ENCODE peak calls at places on chromosomes 12 and 14, in five cellular contexts. X is transverse colon, B is dorsolateral prefrontal cortex, A is AG04450, L is mesendoderm. V is an unnamed sample.
A peak's percentile ranks its signal among the peaks of the same experiment; 100 is the strongest.

GRCh38 chr14:56244138-56244789 is 126.1 kb downstream of the PELI2 start:
- DNase-seq in L (no peak), X (no peak), B (no peak), A (peak; percentile 75), V (no peak)

GRCh38 chr12:42180990-42181611 is 36.4 kb upstream of the GXYLT1 start:
- DNase-seq in X (no peak), A (no peak), B (no peak), L (no peak), V (no peak)

GRCh38 chr12:57096099-57096572 is 7.2 kb downstream of the NAB2 start:
- DNase-seq in L (no peak), A (no peak), X (no peak), B (no peak), V (no peak)

GRCh38 chr14:51546603-51547258 is 105.0 kb upstream of the FRMD6 start:
- DNase-seq in X (no peak), B (no peak), L (no peak), A (no peak), V (no peak)

GRCh38 chr12:1529228-1529861 is 65.0 kb downstream of the FBXL14 start:
- DNase-seq in L (no peak), X (no peak), B (no peak), A (no peak), V (no peak)

GRCh38 chr14:91609183-91609582 is 99.1 kb upstream of the PPP4R3A start:
- DNase-seq in X (no peak), L (no peak), B (no peak), A (no peak), V (no peak)

GRCh38 chr14:63533474-63533873 is 9.7 kb downstream of the PPP2R5E start:
- DNase-seq in B (no peak), L (no peak), X (no peak), A (no peak), V (no peak)

GRCh38 chr12:104381721-104382480 is 74.8 kb upstream of the CHST11 start:
- DNase-seq in L (peak; percentile 93), B (peak; percentile 72), A (peak; percentile 51), X (peak; percentile 82), V (peak; percentile 85)

GRCh38 chr12:120988234-120988633 is 9.9 kb downstream of the HNF1A start:
- DNase-seq in X (no peak), L (no peak), B (no peak), A (no peak), V (no peak)

GRCh38 chr14:37924622-37925021 is 283.1 kb upstream of the SSTR1 start:
- DNase-seq in L (no peak), X (no peak), A (no peak), B (no peak), V (no peak)

GRCh38 chr12:27456618-27457017 is 10.1 kb downstream of the SMCO2 start:
- DNase-seq in A (no peak), B (no peak), L (no peak), X (no peak), V (no peak)

DNA sequence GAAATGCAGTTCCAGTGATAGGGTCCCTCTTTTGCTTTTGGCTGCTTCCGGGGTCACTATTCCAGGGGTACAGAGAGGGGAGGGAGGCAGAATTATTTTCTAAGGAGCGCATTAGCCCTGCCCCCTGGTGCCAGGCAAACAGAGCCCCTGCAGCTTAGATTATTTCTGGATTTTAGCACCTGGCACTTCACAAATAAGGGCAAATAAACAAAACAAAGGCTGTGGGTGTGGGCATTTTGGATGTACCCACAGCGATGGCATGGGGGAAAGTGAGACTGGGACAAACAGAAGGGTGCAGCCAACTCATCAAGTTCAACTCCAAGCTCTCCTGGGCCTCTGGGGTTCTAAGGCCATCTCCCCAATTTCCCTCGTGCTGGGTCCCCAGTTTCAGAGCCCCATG is 20.3 kb downstream of the ASB2 start:
- DNase-seq in X (no peak), B (no peak), L (no peak), A (no peak), V (no peak)
- H3K27ac ChIP-seq in X (peak overlapping the region; percentile 70), B (no peak overlapping the region), L (no peak overlapping the region), A (no peak overlapping the region), V (peak overlapping the region; percentile 68)

GRCh38 chr12:47744778-47745436 is 13.8 kb downstream of the RAPGEF3 start:
- DNase-seq in B (no peak), L (no peak), A (no peak), X (no peak), V (no peak)
- H3K27me3 ChIP-seq in B (no peaks in the 10 kb centered on the region), L (no peaks in the 10 kb centered on the region), A (peaks cover 36% of the 10 kb centered on the region), X (no peaks in the 10 kb centered on the region), V (peaks cover 2% of the 10 kb centered on the region)

GRCh38 chr12:5944053-5944452 is 1.0 kb downstream of the ANO2 start:
- DNase-seq in A (no peak), B (no peak), L (no peak), X (no peak), V (no peak)
- H3K4me3 ChIP-seq in A (no peak overlapping the region), B (no peak overlapping the region), L (no peak overlapping the region), X (no peak overlapping the region), V (no peak overlapping the region)

DNA sequence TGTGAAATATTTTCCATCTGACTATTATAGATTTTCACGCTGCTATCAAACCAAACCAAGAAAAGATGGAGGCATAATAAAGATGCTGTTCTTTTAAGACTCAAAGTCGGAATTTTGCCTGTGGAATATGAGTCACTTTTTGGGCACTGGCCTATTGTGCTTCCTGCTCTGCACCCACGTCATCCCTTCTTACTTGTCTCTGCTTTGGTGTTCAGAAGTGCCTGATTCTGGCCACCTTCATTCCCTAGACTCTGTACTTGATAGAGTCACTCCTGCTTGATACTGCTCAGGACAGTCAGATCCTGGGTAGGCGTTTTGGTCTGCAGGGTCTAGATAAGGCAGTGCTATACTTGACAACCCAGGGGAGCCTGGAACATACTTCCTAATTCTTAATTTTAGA is 1.9 kb downstream of the LRRK2 start:
- DNase-seq in B (no peak), L (no peak), A (no peak), X (peak; percentile 25), V (no peak)
- H3K27ac ChIP-seq in B (peak overlapping the region; percentile 98), L (no peak overlapping the region), A (no peak overlapping the region), X (peak overlapping the region; percentile 95), V (no peak overlapping the region)

DNA sequence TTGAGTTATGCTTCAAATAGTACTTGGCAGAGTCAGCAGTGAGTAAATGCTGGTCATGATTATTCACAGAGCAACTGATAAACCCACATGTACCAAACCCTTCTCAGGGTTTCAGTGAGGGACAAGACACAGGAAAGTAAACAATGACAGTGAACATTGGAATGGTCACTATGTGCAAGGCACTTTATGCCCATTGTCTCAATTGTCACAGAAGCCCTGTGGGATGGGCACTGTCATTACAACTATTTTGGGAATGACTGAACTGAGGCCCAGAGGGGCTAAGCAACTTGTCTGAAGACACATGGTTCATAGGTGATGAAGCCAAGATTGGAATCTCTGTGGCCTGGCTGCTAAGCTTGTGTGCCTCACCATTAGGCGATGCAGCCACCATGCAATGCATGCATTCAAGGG is 238.5 kb downstream of the RBM19 start:
- DNase-seq in L (peak; percentile 93), X (no peak), B (no peak), A (no peak), V (no peak)
- H3K27me3 ChIP-seq in L (no peaks in the 10 kb centered on the region), X (peaks cover 27% of the 10 kb centered on the region), B (no peaks in the 10 kb centered on the region), A (no peaks in the 10 kb centered on the region), V (no peaks in the 10 kb centered on the region)

GRCh38 chr14:94293578-94293924 is 483 bp upstream of the SERPINA10 start:
- DNase-seq in B (no peak), X (no peak), A (no peak), L (no peak), V (no peak)

GRCh38 chr14:94291159-94291905 is 1.7 kb downstream of the SERPINA10 start:
- DNase-seq in A (no peak), X (no peak), L (no peak), B (no peak), V (no peak)

GRCh38 chr14:94291906-94292525 is 1.1 kb downstream of the SERPINA10 start:
- DNase-seq in X (no peak), L (no peak), B (no peak), A (no peak), V (no peak)

GRCh38 chr14:94292872-94293577 is at the start of gene SERPINA10:
- DNase-seq in B (no peak), L (no peak), X (no peak), A (no peak), V (no peak)

GRCh38 chr14:94292526-94292871 is 569 bp downstream of the SERPINA10 start:
- DNase-seq in A (no peak), L (no peak), X (no peak), B (no peak), V (no peak)
- H3K4me3 ChIP-seq in A (no peak overlapping the region), L (no peak overlapping the region), X (no peak overlapping the region), B (no peak overlapping the region), V (no peak overlapping the region)

DNA sequence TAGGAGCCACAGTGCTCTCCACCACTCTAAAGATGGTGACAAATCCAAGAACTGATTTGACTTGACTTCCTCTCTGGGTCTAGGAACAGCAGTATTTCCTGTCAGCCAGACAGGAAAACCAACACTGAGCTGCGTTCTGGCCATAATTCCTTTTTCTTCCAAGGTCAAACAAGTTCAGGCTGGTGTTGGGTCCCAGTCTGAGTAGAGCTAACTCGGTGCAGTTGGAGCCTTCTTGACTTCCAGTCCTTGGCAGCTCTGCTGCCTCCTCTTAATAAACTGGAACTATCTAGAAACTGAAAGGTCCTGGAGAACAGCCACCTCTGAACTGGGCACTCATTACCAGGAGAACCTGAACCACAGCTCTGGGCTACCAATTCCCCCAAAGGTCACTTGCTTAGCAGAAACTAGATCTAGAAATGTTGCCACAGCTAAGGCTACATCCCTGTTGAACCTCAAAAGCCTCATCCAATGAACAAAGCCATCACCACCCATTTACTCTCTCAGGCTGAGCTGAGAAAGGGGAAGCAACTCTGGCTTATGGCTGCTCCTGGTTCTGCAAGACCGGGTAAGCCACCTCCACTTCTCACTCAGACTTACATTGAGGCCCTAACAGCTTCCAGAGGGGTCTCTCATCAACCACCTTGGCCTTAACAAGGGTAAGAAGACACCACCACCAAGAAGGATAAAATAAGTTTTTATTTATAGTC is 27.7 kb downstream of the MAX start:
- DNase-seq in L (no peak), A (no peak), B (no peak), X (no peak), V (no peak)
- H3K27ac ChIP-seq in L (no peak overlapping the region), A (no peak overlapping the region), B (no peak overlapping the region), X (peak overlapping the region; percentile 75), V (no peak overlapping the region)

DNA sequence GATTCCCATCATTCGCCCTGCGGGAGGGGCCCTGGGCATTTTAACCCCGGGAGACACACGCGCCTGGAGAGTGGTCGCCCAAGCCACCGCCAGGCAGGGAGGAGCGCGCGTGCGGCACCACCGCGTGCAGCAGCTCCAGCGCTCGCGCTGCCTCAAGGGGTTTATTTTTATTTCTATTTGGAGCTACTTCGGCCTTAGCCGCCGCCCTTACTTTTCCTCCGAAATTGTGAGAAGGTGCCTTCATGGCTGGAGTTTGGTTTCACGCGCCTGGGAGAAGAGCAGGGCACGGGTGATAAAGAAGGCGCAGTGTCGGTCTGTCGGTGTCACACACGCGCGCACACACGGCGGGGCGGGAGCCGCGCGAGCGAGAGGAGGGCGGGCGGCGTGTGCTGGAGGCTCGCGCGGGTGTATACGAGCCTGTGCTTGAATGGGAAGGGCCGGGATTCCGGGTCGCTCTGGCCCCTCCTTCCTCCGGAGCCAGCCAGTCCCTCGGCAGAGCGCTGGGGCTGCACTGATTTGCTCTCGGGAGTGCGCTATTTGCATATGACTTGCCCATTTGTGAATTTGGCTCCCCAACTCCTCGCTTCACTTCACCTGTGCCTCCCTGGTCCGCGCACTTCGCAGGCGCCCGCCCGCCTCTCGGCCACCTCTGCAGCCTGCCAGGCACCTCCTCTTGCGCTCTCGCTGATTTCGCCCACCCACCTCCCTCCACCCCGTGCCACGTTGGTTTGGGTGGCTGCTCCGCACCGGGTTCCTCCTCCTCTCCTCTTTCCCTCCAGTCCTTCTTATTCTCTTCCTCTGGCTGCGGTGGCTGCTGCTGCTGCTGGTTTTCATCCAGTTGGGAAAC is 932.3 kb downstream of the DIO2 start:
- DNase-seq in B (peak; percentile 28), L (peak; percentile 97), X (peak; percentile 82), A (peak; percentile 46), V (no peak)
- H3K27me3 ChIP-seq in B (no peaks in the 10 kb centered on the region), L (peaks cover 9% of the 10 kb centered on the region), X (peaks cover 59% of the 10 kb centered on the region), A (peaks cover 32% of the 10 kb centered on the region), V (no peaks in the 10 kb centered on the region)

GRCh38 chr12:95944108-95944704 is 1.1 kb downstream of the AMDHD1 start:
- DNase-seq in A (no peak), L (no peak), X (no peak), B (no peak), V (no peak)
- H3K4me3 ChIP-seq in A (no peak overlapping the region), L (no peak overlapping the region), X (no peak overlapping the region), B (no peak overlapping the region), V (peak overlapping the region; percentile 90)

V was measured in CD8-positive, alpha-beta memory T cell.